ENCODE peak calls at places on chromosomes 1 and 21, in six cellular contexts. Y is H1, P is H9, U is mesenchymal stem cell, N is neuronal stem cell, L is trophoblast cell. A is an unnamed sample.

GRCh38 chr1:168347630-168348029 is 67.0 kb downstream of the TBX19 start:
- DNase-seq in P (no peak), N (no peak), U (no peak), Y (no peak), L (no peak), A (no peak)

GRCh38 chr1:51990478-51990965 is at the start of gene RAB3B:
- DNase-seq in P (peak; percentile 96), L (peak; percentile 86), Y (peak; percentile 99), N (peak; percentile 80), U (peak; percentile 62), A (peak; percentile 64)

GRCh38 chr1:7227654-7228053 is 442.4 kb downstream of the CAMTA1 start:
- DNase-seq in N (no peak), P (no peak), U (no peak), L (no peak), Y (no peak), A (no peak)

GRCh38 chr1:47696404-47696910 is 258.6 kb downstream of the FOXD2 start:
- DNase-seq in Y (no peak), P (no peak), U (no peak), L (no peak), N (no peak), A (no peak)

GRCh38 chr1:201221201-201221846 is 30.7 kb downstream of the IGFN1 start:
- DNase-seq in Y (peak; percentile 38), L (no peak), P (peak; percentile 20), N (no peak), U (no peak), A (no peak)

GRCh38 chr1:87794788-87795614 is 466.3 kb downstream of the LMO4 start:
- DNase-seq in L (peak; percentile 64), P (no peak), N (no peak), U (peak; percentile 52), Y (no peak), A (peak; percentile 87)

GRCh38 chr1:186212574-186213224 is 162.4 kb downstream of the TPR start:
- DNase-seq in P (peak; percentile 79), N (peak; percentile 79), L (peak; percentile 96), Y (no peak), U (peak; percentile 88), A (peak; percentile 97)

GRCh38 chr1:20100632-20101355 is 18.5 kb downstream of the PLA2G2D start:
- DNase-seq in N (peak; percentile 24), P (peak; percentile 84), L (peak; percentile 69), Y (peak; percentile 75), U (peak; percentile 44), A (peak; percentile 48)

GRCh38 chr1:227487606-227488005 is 75.8 kb upstream of the ZNF678 start:
- DNase-seq in Y (no peak), N (no peak), L (no peak), P (no peak), U (no peak), A (no peak)

GRCh38 chr1:223338811-223339746 is 24.9 kb downstream of the SUSD4 start:
- DNase-seq in U (no peak), N (no peak), P (no peak), Y (no peak), L (no peak), A (peak; percentile 41)

DNA sequence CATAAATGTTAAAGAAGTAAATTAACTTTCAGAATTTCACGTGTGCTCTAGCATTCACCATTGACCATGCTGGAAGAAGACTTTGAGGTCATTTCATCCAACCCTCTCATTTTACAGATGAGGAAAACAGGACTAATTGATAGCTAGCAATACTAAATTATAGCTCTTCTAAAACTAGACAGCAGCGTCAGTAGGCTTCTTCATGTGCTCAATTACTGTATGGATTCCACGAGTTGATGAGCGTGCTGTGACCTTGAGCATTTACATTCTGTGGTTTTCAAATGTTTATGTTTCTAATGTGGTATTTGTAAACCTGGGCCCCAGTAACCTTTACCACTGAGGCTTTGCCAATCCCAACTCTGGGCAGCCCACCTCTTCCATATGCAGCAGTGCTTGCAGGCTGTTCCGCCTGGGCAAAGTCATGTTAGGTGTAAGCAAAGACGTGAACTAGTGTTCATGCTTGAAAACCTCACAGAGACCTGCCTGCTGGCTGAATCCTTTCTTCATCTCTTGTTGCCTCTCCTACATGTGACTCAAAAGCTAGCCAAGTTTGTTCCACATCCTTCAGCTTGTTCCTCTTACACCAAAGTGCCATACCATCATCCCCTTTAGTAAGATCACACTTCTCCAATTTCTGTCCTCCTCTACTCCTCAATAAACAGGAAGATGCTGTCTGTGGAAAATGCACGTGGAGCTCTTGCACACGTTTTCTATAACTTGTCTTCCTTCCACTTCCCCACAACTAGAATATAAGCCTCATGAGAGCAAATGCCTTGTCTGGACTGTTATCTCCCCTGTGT is 17.2 kb downstream of the KCNJ15 start:
- DNase-seq in N (no peak), Y (no peak), P (no peak), L (no peak), U (peak; percentile 76), A (peak; percentile 74)
- H4K91ac ChIP-seq in N (no peak overlapping the region), Y (no peak overlapping the region), P (no peak overlapping the region), L (no peak overlapping the region), U (no peak overlapping the region), A (peak overlapping the region; percentile 48)

GRCh38 chr1:235343726-235344125 is 15.4 kb downstream of the GGPS1 start:
- DNase-seq in Y (no peak), L (no peak), U (no peak), P (no peak), N (no peak), A (no peak)

GRCh38 chr1:235341334-235341733 is 13.0 kb downstream of the GGPS1 start:
- DNase-seq in N (no peak), P (no peak), Y (no peak), L (no peak), U (no peak), A (no peak)

GRCh38 chr1:235336903-235337302 is 8.5 kb downstream of the GGPS1 start:
- DNase-seq in Y (no peak), P (no peak), U (peak; percentile 61), N (no peak), L (no peak), A (peak; percentile 39)

GRCh38 chr1:235342471-235342870 is 14.1 kb downstream of the GGPS1 start:
- DNase-seq in P (no peak), L (no peak), Y (no peak), N (no peak), U (no peak), A (no peak)

DNA sequence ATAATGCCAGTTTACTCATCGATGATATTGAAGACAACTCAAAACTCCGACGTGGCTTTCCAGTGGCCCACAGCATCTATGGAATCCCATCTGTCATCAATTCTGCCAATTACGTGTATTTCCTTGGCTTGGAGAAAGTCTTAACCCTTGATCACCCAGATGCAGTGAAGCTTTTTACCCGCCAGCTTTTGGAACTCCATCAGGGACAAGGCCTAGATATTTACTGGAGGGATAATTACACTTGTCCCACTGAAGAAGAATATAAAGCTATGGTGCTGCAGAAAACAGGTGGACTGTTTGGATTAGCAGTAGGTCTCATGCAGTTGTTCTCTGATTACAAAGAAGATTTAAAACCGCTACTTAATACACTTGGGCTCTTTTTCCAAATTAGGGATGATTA is 13.7 kb downstream of the GGPS1 start:
- DNase-seq in Y (no peak), N (no peak), U (no peak), L (no peak), P (no peak), A (no peak)
- H3K14ac ChIP-seq in Y (no peak overlapping the region), N (no peak overlapping the region), U (no peak overlapping the region), L (no peak overlapping the region), P (no peak overlapping the region), A (no peak overlapping the region)

GRCh38 chr1:95095833-95096217 is 21.3 kb upstream of the TLCD4 start:
- DNase-seq in P (no peak), U (peak; percentile 84), N (no peak), Y (no peak), L (peak; percentile 23), A (peak; percentile 84)

GRCh38 chr1:95097426-95097825 is 19.7 kb upstream of the TLCD4 start:
- DNase-seq in P (no peak), L (no peak), U (no peak), Y (no peak), N (no peak), A (no peak)

GRCh38 chr1:95096218-95096841 is 20.8 kb upstream of the TLCD4 start:
- DNase-seq in U (peak; percentile 37), Y (no peak), L (peak; percentile 49), N (no peak), P (no peak), A (peak; percentile 31)

GRCh38 chr1:95093296-95093695 is 20.5 kb upstream of the ALG14 start:
- DNase-seq in N (no peak), U (no peak), Y (no peak), P (no peak), L (no peak), A (no peak)

GRCh38 chr1:95094923-95095322 is 22.2 kb upstream of the ALG14 start:
- DNase-seq in L (no peak), U (no peak), Y (no peak), N (no peak), P (no peak), A (no peak)
- H4K91ac ChIP-seq in L (no peak overlapping the region), U (no peak overlapping the region), Y (no peak overlapping the region), N (no peak overlapping the region), P (no peak overlapping the region), A (no peak overlapping the region)

GRCh38 chr1:209850342-209850979 is 22.7 kb downstream of the UTP25 start:
- DNase-seq in L (peak; percentile 53), Y (peak; percentile 79), N (no peak), P (peak; percentile 68), U (peak; percentile 61), A (peak; percentile 45)
- H3K14ac ChIP-seq in L (no peak overlapping the region), Y (no peak overlapping the region), N (no peak overlapping the region), P (no peak overlapping the region), U (no peak overlapping the region), A (no peak overlapping the region)

GRCh38 chr21:33270986-33271385 is 4.8 kb downstream of the IL10RB start:
- DNase-seq in Y (no peak), L (peak; percentile 92), U (no peak), P (no peak), N (no peak), A (no peak)

GRCh38 chr21:33268736-33269441 is 2.7 kb downstream of the IL10RB start:
- DNase-seq in N (no peak), Y (no peak), P (no peak), L (peak; percentile 97), U (no peak), A (no peak)

GRCh38 chr21:33268392-33268735 is 2.2 kb downstream of the IL10RB start:
- DNase-seq in P (no peak), L (peak; percentile 89), U (no peak), N (no peak), Y (no peak), A (no peak)

GRCh38 chr21:33278736-33279135 is 12.6 kb downstream of the IL10RB start:
- DNase-seq in Y (no peak), N (no peak), P (no peak), L (peak; percentile 60), U (no peak), A (peak; percentile 44)

GRCh38 chr21:33273044-33273443 is 6.9 kb downstream of the IL10RB start:
- DNase-seq in N (no peak), U (no peak), Y (no peak), P (no peak), L (peak; percentile 97), A (no peak)
- H4K91ac ChIP-seq in N (no peak overlapping the region), U (no peak overlapping the region), Y (no peak overlapping the region), P (no peak overlapping the region), L (no peak overlapping the region), A (no peak overlapping the region)

DNA sequence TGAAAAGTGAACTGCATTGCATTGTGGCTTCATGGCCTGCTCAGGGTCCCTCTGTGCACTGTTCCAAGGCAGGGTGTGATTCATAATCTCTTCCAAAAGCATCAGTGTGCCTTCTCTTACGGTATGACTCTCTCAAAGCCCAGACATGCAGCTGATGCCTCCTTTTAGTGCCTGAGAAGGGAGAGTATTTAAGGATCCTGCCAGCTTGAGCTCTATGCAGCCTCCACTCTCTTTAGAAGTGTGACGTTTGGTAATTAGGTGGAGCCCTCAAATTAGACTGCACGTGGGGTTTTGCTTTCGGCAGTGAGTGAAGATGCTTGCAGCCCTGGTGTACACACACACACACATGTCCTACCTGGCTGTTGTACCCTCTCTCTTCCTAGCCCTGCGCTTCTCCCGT is 2.5 kb upstream of the C1orf174 start:
- DNase-seq in P (no peak), L (no peak), N (no peak), Y (no peak), U (no peak), A (no peak)
- H3K14ac ChIP-seq in P (no peak overlapping the region), L (no peak overlapping the region), N (no peak overlapping the region), Y (no peak overlapping the region), U (no peak overlapping the region), A (no peak overlapping the region)

A was measured in IMR-90.